ENCODE peak calls at places on chromosome 17, in nine cellular contexts. R, K, E, B, W, P, D, C and L are unnamed samples.

GRCh38 chr17:28937044-28937729 is 14.1 kb downstream of the PHF12 start:
- DNase-seq in K (no peak), W (no peak), P (peak; percentile 69), C (no peak), D (no peak), R (no peak), B (no peak), E (no peak), L (no peak)

GRCh38 chr17:70109497-70109896 is 34.5 kb downstream of the KCNJ16 start:
- DNase-seq in R (no peak), B (no peak), E (no peak), P (no peak), D (no peak), W (no peak), C (peak; percentile 54), K (no peak), L (no peak)

GRCh38 chr17:41894791-41895331 is 23.9 kb downstream of the ACLY start:
- DNase-seq in D (no peak), C (no peak), R (no peak), B (no peak), K (no peak), E (no peak), P (no peak), W (no peak), L (no peak)

GRCh38 chr17:57340160-57340981 is 84.0 kb downstream of the MSI2 start:
- DNase-seq in B (no peak), P (no peak), E (no peak), D (no peak), W (no peak), K (no peak), C (no peak), R (no peak), L (no peak)

GRCh38 chr17:4833941-4834501 is 881 bp downstream of the MINK1 start:
- DNase-seq in D (no peak), B (no peak), R (no peak), W (no peak), K (no peak), E (no peak), P (peak; percentile 45), C (no peak), L (no peak)

GRCh38 chr17:19996086-19996485 is 13.1 kb upstream of the SPECC1 start:
- DNase-seq in E (no peak), P (no peak), W (no peak), D (no peak), R (no peak), K (no peak), C (no peak), B (no peak), L (no peak)

GRCh38 chr17:75238684-75239191 is 22.7 kb downstream of the GGA3 start:
- DNase-seq in K (no peak), B (no peak), C (peak; percentile 23), R (peak; percentile 64), P (no peak), E (peak; percentile 28), D (peak; percentile 52), W (peak; percentile 70), L (no peak)

GRCh38 chr17:4604111-4604644 is 19.8 kb downstream of the SMTNL2 start:
- DNase-seq in R (peak; percentile 49), D (no peak), W (peak; percentile 92), C (peak; percentile 91), B (no peak), K (no peak), E (peak; percentile 48), P (peak; percentile 33), L (no peak)

GRCh38 chr17:43003542-43004172 is 2.9 kb upstream of the IFI35 start:
- DNase-seq in P (no peak), C (no peak), W (no peak), R (no peak), B (no peak), E (no peak), D (no peak), K (no peak), L (no peak)

GRCh38 chr17:34375598-34375997 is 12.6 kb upstream of the CCL1 start:
- DNase-seq in W (no peak), E (no peak), K (no peak), R (no peak), D (no peak), B (no peak), P (no peak), C (no peak), L (no peak)

GRCh38 chr17:8965394-8966168 is at the start of gene PIK3R5:
- DNase-seq in W (peak; percentile 91), R (no peak), E (no peak), C (no peak), K (peak; percentile 67), P (no peak), D (peak; percentile 79), B (no peak), L (peak; percentile 93)

GRCh38 chr17:61323696-61324539 is 75.7 kb upstream of the TBX2 start:
- DNase-seq in K (no peak), D (no peak), B (no peak), W (no peak), P (no peak), R (no peak), C (no peak), E (no peak), L (no peak)

GRCh38 chr17:47873200-47874090 is 22.5 kb upstream of the SP6 start:
- DNase-seq in P (no peak), C (no peak), B (no peak), E (no peak), K (no peak), W (no peak), R (no peak), D (no peak), L (no peak)

GRCh38 chr17:58487589-58488427 is at the start of gene HSF5:
- DNase-seq in E (no peak), P (no peak), R (no peak), K (no peak), B (no peak), W (peak; percentile 76), D (peak; percentile 67), C (no peak), L (no peak)

GRCh38 chr17:58666858-58667267 is 25.0 kb downstream of the TEX14 start:
- DNase-seq in K (peak; percentile 84), R (peak; percentile 60), P (peak; percentile 91), D (peak; percentile 18), W (peak; percentile 93), C (no peak), E (peak; percentile 53), B (peak; percentile 7), L (peak; percentile 88)

GRCh38 chr17:21457051-21458026 is 81.2 kb downstream of the KCNJ12 start:
- DNase-seq in D (peak; percentile 88), B (peak; percentile 27), R (peak; percentile 98), W (peak; percentile 93), C (peak; percentile 9), K (peak; percentile 91), E (peak; percentile 32), P (peak; percentile 56), L (peak; percentile 96)

GRCh38 chr17:4109424-4109823 is 33.4 kb downstream of the ZZEF1 start:
- DNase-seq in W (no peak), E (no peak), B (no peak), C (no peak), P (no peak), K (no peak), R (no peak), D (no peak), L (no peak)

GRCh38 chr17:76032780-76033108 is 5.6 kb upstream of the EVPL start:
- DNase-seq in P (no peak), E (no peak), W (no peak), K (no peak), B (no peak), R (no peak), D (no peak), C (no peak), L (no peak)

GRCh38 chr17:28901866-28902818 is 737 bp downstream of the DHRS13 start:
- DNase-seq in P (no peak), E (peak; percentile 70), B (no peak), W (peak; percentile 76), K (peak; percentile 64), D (peak; percentile 64), R (peak; percentile 71), C (no peak), L (no peak)

GRCh38 chr17:73021771-73022170 is 70.7 kb downstream of the SLC39A11 start:
- DNase-seq in C (no peak), R (no peak), K (no peak), P (no peak), D (no peak), W (no peak), B (no peak), E (no peak), L (no peak)

GRCh38 chr17:4261452-4261851 is 2.3 kb downstream of the ANKFY1 start:
- DNase-seq in D (no peak), E (no peak), B (no peak), W (no peak), R (no peak), C (no peak), K (no peak), P (no peak), L (no peak)

GRCh38 chr17:36068524-36068923 is 4.5 kb downstream of the CCL18 start:
- DNase-seq in E (peak; percentile 1), D (no peak), C (no peak), R (no peak), B (no peak), W (no peak), P (no peak), K (no peak), L (no peak)

GRCh38 chr17:39794249-39794970 is 56.7 kb downstream of the GRB7 start:
- DNase-seq in W (no peak), D (no peak), K (no peak), C (no peak), R (peak; percentile 70), E (no peak), B (no peak), P (no peak), L (no peak)

GRCh38 chr17:10105513-10106001 is 92.8 kb downstream of the GAS7 start:
- DNase-seq in W (no peak), D (no peak), B (no peak), C (no peak), E (no peak), R (no peak), P (no peak), K (no peak), L (peak; percentile 77)

GRCh38 chr17:10053976-10054551 is 144.3 kb downstream of the GAS7 start:
- DNase-seq in B (no peak), K (no peak), R (no peak), D (no peak), P (peak; percentile 75), W (peak; percentile 68), C (no peak), E (no peak), L (no peak)

GRCh38 chr17:80742581-80743180 is 198.0 kb downstream of the RPTOR start:
- DNase-seq in B (no peak), W (no peak), K (no peak), C (no peak), R (no peak), D (no peak), P (no peak), E (no peak), L (no peak)

GRCh38 chr17:28325221-28325620 is 6.2 kb downstream of the TMEM97 start:
- DNase-seq in K (no peak), W (no peak), B (no peak), C (no peak), E (no peak), P (no peak), R (peak; percentile 40), D (no peak), L (no peak)

GRCh38 chr17:10151667-10152496 is 46.5 kb downstream of the GAS7 start:
- DNase-seq in B (no peak), R (no peak), C (no peak), K (no peak), E (no peak), D (no peak), P (no peak), W (no peak), L (peak; percentile 85)